ENCODE peak calls at places on chromosomes 12 and 14, in five cellular contexts. One of them, this sample, is unnamed.
A peak's percentile ranks its signal among the peaks of the same experiment; 100 is the strongest.

GRCh38 chr12:28568709-28569108 is 378.5 kb downstream of the CCDC91 start:
- DNase-seq in ascending aorta: no peak
- DNase-seq in astrocyte: peak; percentile 73
- DNase-seq in A549: no peak
- DNase-seq in heart right ventricle: no peak
- DNase-seq in this sample: no peak

GRCh38 chr12:62214847-62215246 is 45.4 kb upstream of the USP15 start:
- DNase-seq in A549: no peak
- DNase-seq in heart right ventricle: no peak
- DNase-seq in ascending aorta: no peak
- DNase-seq in astrocyte: no peak
- DNase-seq in this sample: no peak

GRCh38 chr12:76270657-76271358 is 77.4 kb downstream of the BBS10 start:
- DNase-seq in astrocyte: no peak
- DNase-seq in heart right ventricle: no peak
- DNase-seq in ascending aorta: no peak
- DNase-seq in A549: no peak
- DNase-seq in this sample: no peak

GRCh38 chr14:81970307-81970706 is 436.7 kb upstream of the SEL1L start:
- DNase-seq in ascending aorta: no peak
- DNase-seq in astrocyte: no peak
- DNase-seq in A549: no peak
- DNase-seq in heart right ventricle: no peak
- DNase-seq in this sample: no peak

GRCh38 chr14:42090122-42090521 is 483.4 kb downstream of the LRFN5 start:
- DNase-seq in A549: no peak
- DNase-seq in heart right ventricle: no peak
- DNase-seq in astrocyte: no peak
- DNase-seq in ascending aorta: no peak
- DNase-seq in this sample: no peak

GRCh38 chr12:92629349-92630065 is 73.3 kb upstream of the PLEKHG7 start:
- DNase-seq in ascending aorta: no peak
- DNase-seq in astrocyte: peak; percentile 36
- DNase-seq in A549: no peak
- DNase-seq in heart right ventricle: no peak
- DNase-seq in this sample: no peak

GRCh38 chr12:8612629-8613028 is at the start of gene AICDA:
- DNase-seq in A549: no peak
- DNase-seq in heart right ventricle: no peak
- DNase-seq in astrocyte: no peak
- DNase-seq in ascending aorta: no peak
- DNase-seq in this sample: no peak

GRCh38 chr12:83634726-83635267 is 948.1 kb downstream of the TMTC2 start:
- DNase-seq in ascending aorta: no peak
- DNase-seq in A549: no peak
- DNase-seq in heart right ventricle: no peak
- DNase-seq in astrocyte: no peak
- DNase-seq in this sample: no peak

GRCh38 chr12:103751171-103751570 is 89.9 kb downstream of the NT5DC3 start:
- DNase-seq in astrocyte: no peak
- DNase-seq in ascending aorta: no peak
- DNase-seq in heart right ventricle: no peak
- DNase-seq in A549: peak; percentile 23
- DNase-seq in this sample: no peak

GRCh38 chr12:89783321-89784060 is 74.9 kb upstream of the ATP2B1 start:
- DNase-seq in A549: peak; percentile 18
- DNase-seq in astrocyte: peak; percentile 10
- DNase-seq in ascending aorta: no peak
- DNase-seq in heart right ventricle: peak; percentile 55
- DNase-seq in this sample: no peak

GRCh38 chr14:103880334-103880985 is 33.1 kb upstream of the PPP1R13B start:
- DNase-seq in A549: no peak
- DNase-seq in ascending aorta: peak; percentile 18
- DNase-seq in astrocyte: peak; percentile 53
- DNase-seq in heart right ventricle: peak; percentile 70
- DNase-seq in this sample: peak; percentile 55
- H3K27ac ChIP-seq in A549: peak overlapping the region; percentile 86
- H3K27ac ChIP-seq in ascending aorta: peak overlapping the region; percentile 66
- H3K27ac ChIP-seq in astrocyte: no peak overlapping the region
- H3K27ac ChIP-seq in heart right ventricle: peak overlapping the region; percentile 72
- H3K27ac ChIP-seq in this sample: no peak overlapping the region

GRCh38 chr12:132428872-132429121 is 61.2 kb upstream of the FBRSL1 start:
- DNase-seq in heart right ventricle: no peak
- DNase-seq in ascending aorta: no peak
- DNase-seq in astrocyte: no peak
- DNase-seq in A549: no peak
- DNase-seq in this sample: no peak
- H3K4me3 ChIP-seq in heart right ventricle: no peak overlapping the region
- H3K4me3 ChIP-seq in ascending aorta: no peak overlapping the region
- H3K4me3 ChIP-seq in astrocyte: no peak overlapping the region
- H3K4me3 ChIP-seq in A549: no peak overlapping the region
- H3K4me3 ChIP-seq in this sample: no peak overlapping the region

GRCh38 chr14:75657331-75657730 is 3.3 kb downstream of the ERG28 start:
- DNase-seq in A549: no peak
- DNase-seq in ascending aorta: no peak
- DNase-seq in heart right ventricle: no peak
- DNase-seq in astrocyte: no peak
- DNase-seq in this sample: no peak
- H3K4me1 ChIP-seq in A549: peaks cover 11% of the 10 kb centered on the region
- H3K4me1 ChIP-seq in ascending aorta: peaks cover 4% of the 10 kb centered on the region
- H3K4me1 ChIP-seq in heart right ventricle: peaks cover 14% of the 10 kb centered on the region
- H3K4me1 ChIP-seq in astrocyte: no peaks in the 10 kb centered on the region
- H3K4me1 ChIP-seq in this sample: peaks cover 10% of the 10 kb centered on the region

GRCh38 chr12:54140958-54141388 is 47.8 kb downstream of the SMUG1 start:
- DNase-seq in heart right ventricle: peak; percentile 17
- DNase-seq in ascending aorta: no peak
- DNase-seq in A549: no peak
- DNase-seq in astrocyte: no peak
- DNase-seq in this sample: no peak

GRCh38 chr12:54141534-54142475 is 47.0 kb downstream of the SMUG1 start:
- DNase-seq in heart right ventricle: no peak
- DNase-seq in ascending aorta: no peak
- DNase-seq in astrocyte: peak; percentile 4
- DNase-seq in A549: no peak
- DNase-seq in this sample: no peak

GRCh38 chr12:54136844-54137580 is 51.8 kb downstream of the SMUG1 start:
- DNase-seq in A549: no peak
- DNase-seq in heart right ventricle: no peak
- DNase-seq in ascending aorta: no peak
- DNase-seq in astrocyte: no peak
- DNase-seq in this sample: no peak

GRCh38 chr12:54138219-54138618 is 50.6 kb downstream of the SMUG1 start:
- DNase-seq in astrocyte: no peak
- DNase-seq in heart right ventricle: no peak
- DNase-seq in ascending aorta: no peak
- DNase-seq in A549: peak; percentile 29
- DNase-seq in this sample: no peak

DNA sequence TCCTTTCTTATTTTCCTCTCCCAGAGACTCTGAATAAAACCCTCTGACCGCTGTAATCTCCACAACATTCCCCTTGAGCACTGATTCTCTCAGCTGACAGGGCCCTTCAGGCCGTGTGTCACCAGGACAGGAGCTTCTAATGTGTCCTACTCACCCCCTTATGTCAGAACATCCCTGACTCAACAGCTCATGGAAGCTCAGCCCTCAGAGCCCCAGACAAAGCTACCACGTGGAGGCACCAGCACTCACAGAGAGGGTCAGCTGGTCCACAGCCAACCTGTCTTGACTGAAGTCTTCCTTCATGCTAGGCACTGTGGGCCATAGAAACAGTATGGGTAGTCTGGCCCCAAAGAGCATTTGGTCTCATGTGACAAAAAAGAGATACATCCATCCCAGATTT is 49.8 kb downstream of the SMUG1 start:
- DNase-seq in A549: no peak
- DNase-seq in astrocyte: no peak
- DNase-seq in heart right ventricle: no peak
- DNase-seq in ascending aorta: no peak
- DNase-seq in this sample: no peak
- H3K27ac ChIP-seq in A549: no peak overlapping the region
- H3K27ac ChIP-seq in astrocyte: no peak overlapping the region
- H3K27ac ChIP-seq in heart right ventricle: no peak overlapping the region
- H3K27ac ChIP-seq in ascending aorta: no peak overlapping the region
- H3K27ac ChIP-seq in this sample: no peak overlapping the region

GRCh38 chr14:61472025-61472672 is 150.8 kb downstream of the PRKCH start:
- DNase-seq in astrocyte: peak; percentile 99
- DNase-seq in heart right ventricle: peak; percentile 54
- DNase-seq in A549: peak; percentile 89
- DNase-seq in ascending aorta: no peak
- DNase-seq in this sample: peak; percentile 57
- H3K4me3 ChIP-seq in astrocyte: peak overlapping the region; percentile 58
- H3K4me3 ChIP-seq in heart right ventricle: peak overlapping the region; percentile 25
- H3K4me3 ChIP-seq in A549: peak overlapping the region; percentile 29
- H3K4me3 ChIP-seq in ascending aorta: peak overlapping the region; percentile 64
- H3K4me3 ChIP-seq in this sample: peak overlapping the region; percentile 10

GRCh38 chr12:120902846-120903381 is 1.2 kb downstream of the SPPL3 start:
- DNase-seq in astrocyte: no peak
- DNase-seq in ascending aorta: no peak
- DNase-seq in A549: no peak
- DNase-seq in heart right ventricle: no peak
- DNase-seq in this sample: no peak
- H3K4me1 ChIP-seq in astrocyte: peaks cover 14% of the 10 kb centered on the region
- H3K4me1 ChIP-seq in ascending aorta: peaks cover 9% of the 10 kb centered on the region
- H3K4me1 ChIP-seq in A549: peaks cover 12% of the 10 kb centered on the region
- H3K4me1 ChIP-seq in heart right ventricle: peaks cover 19% of the 10 kb centered on the region
- H3K4me1 ChIP-seq in this sample: peaks cover 22% of the 10 kb centered on the region

GRCh38 chr14:71734076-71734475 is 198.2 kb upstream of the RGS6 start:
- DNase-seq in astrocyte: no peak
- DNase-seq in A549: no peak
- DNase-seq in ascending aorta: no peak
- DNase-seq in heart right ventricle: no peak
- DNase-seq in this sample: no peak

GRCh38 chr14:71742491-71742890 is 189.7 kb upstream of the RGS6 start:
- DNase-seq in astrocyte: no peak
- DNase-seq in ascending aorta: no peak
- DNase-seq in heart right ventricle: no peak
- DNase-seq in A549: no peak
- DNase-seq in this sample: no peak

GRCh38 chr14:71745072-71745471 is 187.2 kb upstream of the RGS6 start:
- DNase-seq in astrocyte: no peak
- DNase-seq in ascending aorta: no peak
- DNase-seq in A549: no peak
- DNase-seq in heart right ventricle: no peak
- DNase-seq in this sample: no peak

DNA sequence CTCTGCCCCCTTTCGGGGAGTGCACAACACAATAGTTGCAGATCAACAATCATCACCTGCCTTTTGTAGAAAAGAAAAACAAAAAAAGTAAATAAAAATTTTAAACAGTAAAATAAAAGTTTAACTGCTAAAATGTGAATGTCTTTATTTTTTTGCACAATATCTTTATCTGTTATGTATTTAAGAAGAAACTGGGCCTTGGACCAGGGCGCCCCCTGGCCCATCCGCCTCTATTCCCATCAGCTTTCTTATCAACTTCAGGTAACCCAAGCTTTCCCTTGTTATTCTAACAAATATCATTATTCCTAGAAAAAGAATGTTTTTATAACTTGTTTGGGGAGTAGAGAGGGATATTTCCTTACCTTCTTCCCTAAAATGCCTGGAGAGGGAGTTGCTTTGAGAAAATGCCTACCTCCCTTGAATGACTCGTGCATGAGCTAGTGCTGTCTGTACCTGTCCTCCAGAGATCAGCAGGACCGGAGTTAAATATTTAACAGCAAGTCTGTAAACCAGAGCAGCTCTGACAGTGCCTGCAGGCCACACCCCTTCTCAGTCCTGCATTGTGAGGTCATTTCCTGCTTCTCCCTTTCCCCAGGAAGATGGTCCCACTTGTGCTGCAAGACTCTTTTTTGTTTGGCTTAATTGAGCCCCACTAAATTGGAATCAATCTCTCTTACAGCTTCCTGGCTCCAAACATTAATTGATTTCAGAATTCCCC is 192.8 kb upstream of the RGS6 start:
- DNase-seq in heart right ventricle: peak; percentile 17
- DNase-seq in astrocyte: no peak
- DNase-seq in ascending aorta: no peak
- DNase-seq in A549: peak; percentile 60
- DNase-seq in this sample: no peak
- H3K27ac ChIP-seq in heart right ventricle: no peak overlapping the region
- H3K27ac ChIP-seq in astrocyte: no peak overlapping the region
- H3K27ac ChIP-seq in ascending aorta: no peak overlapping the region
- H3K27ac ChIP-seq in A549: no peak overlapping the region
- H3K27ac ChIP-seq in this sample: no peak overlapping the region

GRCh38 chr12:94405378-94406116 is 54.1 kb downstream of the CEP83 start:
- DNase-seq in A549: no peak
- DNase-seq in heart right ventricle: no peak
- DNase-seq in astrocyte: no peak
- DNase-seq in ascending aorta: no peak
- DNase-seq in this sample: no peak

GRCh38 chr12:94401326-94401725 is 58.3 kb downstream of the CEP83 start:
- DNase-seq in A549: no peak
- DNase-seq in heart right ventricle: no peak
- DNase-seq in ascending aorta: no peak
- DNase-seq in astrocyte: no peak
- DNase-seq in this sample: no peak

GRCh38 chr12:94404854-94405253 is 54.8 kb downstream of the CEP83 start:
- DNase-seq in A549: no peak
- DNase-seq in ascending aorta: no peak
- DNase-seq in astrocyte: no peak
- DNase-seq in heart right ventricle: no peak
- DNase-seq in this sample: no peak
- H3K4me3 ChIP-seq in A549: no peak overlapping the region
- H3K4me3 ChIP-seq in ascending aorta: peak overlapping the region; percentile 50
- H3K4me3 ChIP-seq in astrocyte: no peak overlapping the region
- H3K4me3 ChIP-seq in heart right ventricle: peak overlapping the region; percentile 29
- H3K4me3 ChIP-seq in this sample: no peak overlapping the region

DNA sequence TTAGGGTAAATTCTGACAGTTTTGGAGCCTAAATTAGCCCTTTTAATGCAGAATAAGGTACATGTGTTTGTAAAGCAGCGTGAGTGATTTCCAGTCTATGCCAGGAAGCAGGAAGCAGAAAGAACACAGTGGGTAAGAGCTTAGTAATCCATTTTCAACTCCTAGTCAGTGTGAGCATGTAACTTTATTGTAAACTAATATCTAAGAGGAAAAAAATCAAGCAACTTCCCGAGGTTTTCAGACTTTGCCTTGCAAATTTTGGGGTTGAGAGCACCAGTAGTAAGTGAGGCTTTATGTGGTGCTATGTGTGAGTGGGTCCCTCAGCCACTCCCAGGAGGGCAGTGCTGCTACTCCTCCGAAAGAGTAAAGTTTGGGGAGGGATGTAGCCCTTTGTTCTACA is 2.9 kb downstream of the CIPC start:
- DNase-seq in A549: no peak
- DNase-seq in astrocyte: no peak
- DNase-seq in ascending aorta: no peak
- DNase-seq in heart right ventricle: no peak
- DNase-seq in this sample: no peak
- H3K4me1 ChIP-seq in A549: peaks cover 18% of the 10 kb centered on the region
- H3K4me1 ChIP-seq in astrocyte: peaks cover 22% of the 10 kb centered on the region
- H3K4me1 ChIP-seq in ascending aorta: peaks cover 21% of the 10 kb centered on the region
- H3K4me1 ChIP-seq in heart right ventricle: peaks cover 62% of the 10 kb centered on the region
- H3K4me1 ChIP-seq in this sample: peaks cover 16% of the 10 kb centered on the region

DNA sequence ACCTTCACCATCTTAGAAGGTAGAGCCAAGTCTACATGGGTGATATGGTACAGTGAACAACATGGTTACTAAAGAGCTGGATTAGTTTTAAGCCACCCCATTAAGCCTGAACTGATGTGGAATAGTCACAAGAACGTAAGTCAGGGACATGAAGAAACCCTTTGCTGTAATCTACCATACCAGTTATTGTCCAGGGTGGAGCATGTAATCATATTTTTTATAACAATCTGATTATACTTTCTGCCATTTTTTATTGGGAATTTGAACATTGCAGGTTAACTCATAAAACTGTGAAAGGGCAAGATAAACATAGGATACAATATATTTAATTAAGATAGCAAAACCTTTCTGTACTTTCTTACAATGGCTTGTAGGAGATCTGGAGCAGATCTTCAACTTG is 103.6 kb downstream of the FIGNL2 start:
- DNase-seq in A549: no peak
- DNase-seq in heart right ventricle: no peak
- DNase-seq in ascending aorta: no peak
- DNase-seq in astrocyte: no peak
- DNase-seq in this sample: no peak
- H3K27ac ChIP-seq in A549: no peak overlapping the region
- H3K27ac ChIP-seq in heart right ventricle: no peak overlapping the region
- H3K27ac ChIP-seq in ascending aorta: no peak overlapping the region
- H3K27ac ChIP-seq in astrocyte: no peak overlapping the region
- H3K27ac ChIP-seq in this sample: no peak overlapping the region

This sample was measured in CD8-positive, alpha-beta T cell.